ENCODE peak calls at places on chromosomes 11 and 22, in seven cellular contexts. L is thoracic aorta, K is GM23338, J is fibroblast of lung, W is Peyer's patch, N is endothelial cell of umbilical vein, I is PC-3. A is an unnamed sample.
A peak's percentile ranks its signal among the peaks of the same experiment; 100 is the strongest.

GRCh38 chr22:27086728-27087450 is 429.5 kb downstream of the MIAT start:
- DNase-seq in L (no peak), K (peak; percentile 22), J (no peak), W (no peak), N (no peak), I (no peak), A (no peak)

GRCh38 chr11:123594188-123594901 is 60.1 kb downstream of the SCN3B start:
- DNase-seq in L (no peak), K (no peak), J (no peak), W (no peak), N (no peak), I (peak; percentile 14), A (no peak)

GRCh38 chr22:49724030-49724892 is 103.4 kb downstream of the BRD1 start:
- DNase-seq in L (no peak), K (no peak), J (no peak), W (no peak), N (no peak), I (peak; percentile 3), A (no peak)

GRCh38 chr22:49179886-49180682 is 647.6 kb downstream of the BRD1 start:
- DNase-seq in L (no peak), K (no peak), J (no peak), W (no peak), N (no peak), I (no peak), A (no peak)

GRCh38 chr22:22812031-22812905 is 75.3 kb upstream of the IGLL5 start:
- DNase-seq in L (no peak), K (no peak), J (no peak), W (no peak), N (no peak), I (no peak), A (no peak)

GRCh38 chr11:17350455-17351170 is 987 bp upstream of the NCR3LG1 start:
- DNase-seq in L (no peak), K (no peak), J (peak; percentile 10), W (no peak), N (no peak), I (no peak), A (no peak)

GRCh38 chr11:12195773-12196172 is 85.4 kb downstream of the MICAL2 start:
- DNase-seq in L (no peak), K (no peak), J (no peak), W (peak; percentile 57), N (no peak), I (no peak), A (no peak)

GRCh38 chr11:73996161-73996747 is 12.6 kb downstream of the UCP3 start:
- DNase-seq in L (no peak), K (no peak), J (no peak), W (peak; percentile 44), N (no peak), I (peak; percentile 62), A (no peak)

GRCh38 chr22:44003016-44003775 is 20.9 kb upstream of the PARVB start:
- DNase-seq in L (no peak), K (no peak), J (no peak), W (no peak), N (peak; percentile 31), I (no peak), A (no peak)

DNA sequence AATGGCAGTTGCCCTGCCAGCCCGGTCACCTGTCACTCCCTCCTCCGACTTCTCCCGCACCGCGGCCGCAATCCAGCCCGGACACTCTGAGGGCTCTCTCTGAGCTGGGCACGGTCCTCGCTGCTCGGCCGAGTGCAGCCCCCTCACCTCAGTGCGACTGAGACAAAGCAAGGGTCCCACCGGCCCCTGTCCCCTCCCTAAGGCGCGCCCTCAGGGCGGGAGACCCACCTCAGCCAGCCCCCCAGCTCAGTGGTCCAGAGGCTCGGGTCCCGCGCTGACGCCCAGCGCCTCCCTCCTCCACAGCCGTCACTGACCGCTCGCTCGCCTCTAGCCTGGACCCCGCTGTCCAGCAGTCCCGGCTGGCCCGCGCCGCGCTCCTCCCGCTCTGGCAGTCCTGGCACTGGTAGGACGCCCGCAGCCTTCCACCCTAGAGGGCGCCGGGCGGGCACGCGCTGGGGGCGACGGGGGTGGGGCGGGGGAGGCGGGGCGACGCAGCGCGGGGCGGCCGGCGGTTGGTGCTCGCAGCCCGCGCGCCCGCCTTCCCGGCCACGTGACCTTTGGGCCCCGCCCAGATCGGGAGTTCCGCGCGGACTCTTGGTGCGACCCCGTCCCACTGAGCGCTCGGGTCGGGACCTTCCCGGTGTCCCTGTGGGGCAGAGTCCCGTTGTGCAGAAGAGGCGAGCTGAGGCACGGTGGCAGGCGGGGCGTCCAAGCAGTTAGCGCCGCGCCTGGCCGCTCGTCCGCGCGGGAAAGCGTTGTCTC is 7.9 kb upstream of the L3MBTL2 start:
- DNase-seq in L (peak; percentile 30), K (peak; percentile 89), J (peak; percentile 32), W (peak; percentile 92), N (peak; percentile 75), I (peak; percentile 59), A (peak; percentile 28)
- H3K27ac ChIP-seq in L (no peak overlapping the region), K (no peak overlapping the region), J (peak overlapping the region; percentile 4), W (peak overlapping the region; percentile 9), N (no peak overlapping the region), I (no peak overlapping the region), A (no peak overlapping the region)

DNA sequence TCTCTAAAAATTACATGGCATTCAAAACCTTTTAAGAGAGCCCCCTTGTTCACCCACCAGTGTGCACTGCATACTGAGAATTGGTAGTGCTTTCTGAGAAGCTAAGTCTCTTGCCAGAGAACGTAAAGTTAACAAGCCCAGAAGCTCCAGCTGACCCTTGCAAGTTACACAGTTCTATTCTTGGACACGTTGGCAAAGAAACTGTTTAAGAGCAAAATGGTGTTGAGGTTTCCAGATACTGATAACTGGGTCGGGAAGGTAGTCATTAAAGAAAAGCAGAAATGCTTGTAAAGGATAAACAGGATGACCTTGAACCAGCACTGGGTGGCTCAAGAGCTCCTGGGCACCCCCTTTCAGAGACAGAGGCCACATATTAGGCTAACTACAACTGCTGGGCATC is 284.8 kb downstream of the CADM1 start:
- DNase-seq in L (no peak), K (no peak), J (no peak), W (no peak), N (no peak), I (no peak), A (no peak)
- H3K4me3 ChIP-seq in L (no peak overlapping the region), K (no peak overlapping the region), J (no peak overlapping the region), W (no peak overlapping the region), N (no peak overlapping the region), I (no peak overlapping the region), A (no peak overlapping the region)

DNA sequence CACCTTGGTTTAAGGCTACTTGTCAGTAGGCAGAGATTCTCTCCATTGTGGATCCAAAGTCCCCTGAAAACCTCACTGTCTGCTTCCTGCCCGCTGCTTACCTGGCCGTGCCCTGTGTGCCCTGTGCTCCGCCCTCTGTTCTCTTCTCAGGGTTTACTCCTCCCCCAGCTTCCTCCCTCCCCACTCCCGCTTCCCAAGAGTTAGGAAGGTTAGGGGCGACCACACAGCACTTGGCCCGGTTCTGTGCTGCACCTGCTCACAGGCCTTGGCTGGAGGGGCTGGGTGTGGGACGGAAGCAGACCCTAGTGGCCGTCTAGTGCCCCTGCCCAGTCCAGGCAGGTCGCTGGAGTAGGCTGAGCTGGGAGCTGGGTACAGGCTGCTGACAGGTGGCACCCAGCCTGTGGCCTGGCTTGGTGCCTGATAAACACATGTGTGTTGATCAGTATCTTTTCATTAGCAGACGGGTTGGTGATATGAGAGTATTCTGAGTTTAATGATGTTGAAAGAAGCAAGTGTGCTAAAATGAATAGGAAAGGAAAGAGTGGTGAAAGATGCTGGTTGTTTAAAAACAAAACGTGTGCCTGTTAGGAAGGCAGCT is 40.5 kb downstream of the GRAMD4 start:
- DNase-seq in L (no peak), K (peak; percentile 53), J (no peak), W (peak; percentile 84), N (no peak), I (no peak), A (no peak)
- TF ChIP-seq CTCF in L (no peak), K (peak; percentile 15), J (no peak), W (peak; percentile 30), N (no peak), I (no peak), A (peak; percentile 7)

GRCh38 chr22:45210577-45211431 is 29.9 kb downstream of the KIAA0930 start:
- DNase-seq in L (no peak), K (no peak), J (no peak), W (no peak), N (no peak), I (no peak), A (no peak)

GRCh38 chr22:45211435-45211834 is 29.3 kb downstream of the KIAA0930 start:
- DNase-seq in L (no peak), K (no peak), J (no peak), W (peak; percentile 57), N (no peak), I (no peak), A (no peak)

GRCh38 chr22:45212306-45212709 is 28.4 kb downstream of the KIAA0930 start:
- DNase-seq in L (peak; percentile 71), K (peak; percentile 63), J (peak; percentile 90), W (peak; percentile 58), N (peak; percentile 89), I (no peak), A (peak; percentile 91)

GRCh38 chr22:45211848-45212247 is 28.8 kb downstream of the KIAA0930 start:
- DNase-seq in L (no peak), K (no peak), J (no peak), W (no peak), N (no peak), I (no peak), A (no peak)

GRCh38 chr22:45212992-45213751 is 27.5 kb downstream of the KIAA0930 start:
- DNase-seq in L (peak; percentile 38), K (no peak), J (peak; percentile 66), W (no peak), N (no peak), I (no peak), A (peak; percentile 70)
- H3K27ac ChIP-seq in L (peak overlapping the region; percentile 74), K (no peak overlapping the region), J (peak overlapping the region; percentile 71), W (peak overlapping the region; percentile 53), N (peak overlapping the region; percentile 26), I (no peak overlapping the region), A (peak overlapping the region; percentile 86)

GRCh38 chr11:105827906-105828305 is 194.1 kb downstream of the MSANTD4 start:
- DNase-seq in L (no peak), K (no peak), J (no peak), W (no peak), N (no peak), I (no peak), A (no peak)
- H3K4me3 ChIP-seq in L (no peak overlapping the region), K (no peak overlapping the region), J (no peak overlapping the region), W (no peak overlapping the region), N (no peak overlapping the region), I (no peak overlapping the region), A (no peak overlapping the region)

DNA sequence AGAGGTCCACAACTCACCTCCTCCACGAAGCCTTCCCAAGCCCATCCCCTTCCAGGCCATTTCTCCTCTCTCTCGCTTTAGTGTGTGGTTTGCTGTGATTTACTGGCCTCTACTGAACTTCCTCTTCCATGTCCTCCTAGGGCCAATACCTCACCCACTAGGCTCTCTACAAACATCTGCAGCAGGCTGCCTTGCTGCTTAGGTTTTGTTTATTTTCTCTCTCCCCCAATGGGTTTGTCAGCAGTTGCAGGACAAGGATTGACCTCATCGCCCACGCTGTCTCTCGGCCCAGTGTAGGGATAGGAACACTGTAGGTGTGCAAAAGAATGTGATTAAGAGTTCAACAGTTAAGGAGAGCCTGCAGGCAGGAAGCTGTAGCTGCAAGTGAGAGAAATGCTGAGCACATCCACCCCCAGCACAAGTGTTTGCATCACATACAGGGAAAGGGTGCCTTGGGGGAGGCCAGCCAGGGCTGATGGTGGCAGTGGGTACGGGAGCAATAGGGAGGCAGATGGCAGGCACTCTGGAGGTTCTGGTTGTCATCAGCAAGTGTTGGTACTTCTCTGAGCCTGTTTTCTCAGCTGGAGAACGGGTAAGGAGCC is 1.4 kb downstream of the PC start:
- DNase-seq in L (no peak), K (peak; percentile 52), J (peak; percentile 77), W (no peak), N (no peak), I (no peak), A (peak; percentile 75)
- TF ChIP-seq CTCF in L (no peak), K (no peak), J (peak; percentile 27), W (no peak), N (no peak), I (no peak), A (peak; percentile 54)

A was measured in brain microvascular endothelial cell.